ENCODE peak calls at places on chromosome 16, in seven cellular contexts. E, C, G, K, D, Q and P are unnamed samples.

GRCh38 chr16:76932541-76933211 is 258.3 kb upstream of the MON1B start:
- DNase-seq in C (no peak), E (no peak), D (peak), K (no peak), G (no peak), Q (peak), P (no peak)

GRCh38 chr16:75070055-75070841 is 46.3 kb downstream of the LDHD start:
- DNase-seq in C (no peak), G (no peak), D (no peak), Q (no peak), E (no peak), K (no peak), P (no peak)

GRCh38 chr16:56451753-56452689 is 667 bp downstream of the OGFOD1 start:
- DNase-seq in C (no peak), Q (no peak), E (no peak), K (peak), D (no peak), G (peak), P (peak)

GRCh38 chr16:57038151-57038550 is 48.8 kb downstream of the NLRC5 start:
- DNase-seq in Q (no peak), G (no peak), D (no peak), K (no peak), C (no peak), E (no peak), P (no peak)

GRCh38 chr16:70662991-70663523 is 16.7 kb downstream of the IL34 start:
- DNase-seq in K (no peak), Q (no peak), G (no peak), E (no peak), C (no peak), D (no peak), P (no peak)

GRCh38 chr16:67538666-67539101 is 10.1 kb downstream of the RIPOR1 start:
- DNase-seq in Q (no peak), C (no peak), E (no peak), D (no peak), G (no peak), K (no peak), P (no peak)

GRCh38 chr16:50301626-50302471 is 35.5 kb downstream of the ADCY7 start:
- DNase-seq in K (no peak), G (no peak), D (no peak), C (no peak), Q (no peak), E (no peak), P (no peak)

GRCh38 chr16:58809213-58809612 is 75.1 kb upstream of the GOT2 start:
- DNase-seq in D (no peak), Q (no peak), E (no peak), K (no peak), C (no peak), G (no peak), P (no peak)

GRCh38 chr16:51523400-51523799 is 372.3 kb upstream of the SALL1 start:
- DNase-seq in G (no peak), D (peak), C (no peak), K (no peak), E (no peak), Q (no peak), P (no peak)

GRCh38 chr16:35102780-35103403 is 1643.5 kb downstream of the TP53TG3F start:
- DNase-seq in K (no peak), D (no peak), E (no peak), C (no peak), G (peak), Q (no peak), P (no peak)

GRCh38 chr16:3174618-3175148 is 13.3 kb upstream of the OR1F1 start:
- DNase-seq in D (no peak), G (no peak), E (no peak), C (no peak), K (no peak), Q (no peak), P (no peak)

GRCh38 chr16:67561501-67561823 is 864 bp upstream of the CTCF start:
- DNase-seq in Q (no peak), C (no peak), D (no peak), E (no peak), K (no peak), G (no peak), P (peak)

GRCh38 chr16:29852654-29853053 is 10.4 kb downstream of the CDIPT start:
- DNase-seq in G (no peak), D (no peak), E (no peak), K (peak), C (no peak), Q (peak), P (no peak)

GRCh38 chr16:57688487-57688986 is 6.1 kb upstream of the DRC7 start:
- DNase-seq in Q (no peak), D (no peak), C (no peak), G (no peak), K (no peak), E (no peak), P (no peak)

GRCh38 chr16:48235058-48235555 is 9.0 kb upstream of the LONP2 start:
- DNase-seq in E (no peak), D (no peak), G (no peak), K (no peak), Q (no peak), C (no peak), P (no peak)

GRCh38 chr16:57307365-57307764 is 22.9 kb upstream of the PLLP start:
- DNase-seq in K (no peak), E (no peak), D (no peak), Q (no peak), C (no peak), G (no peak), P (no peak)

GRCh38 chr16:81694494-81695285 is 84.4 kb upstream of the PLCG2 start:
- DNase-seq in D (no peak), E (no peak), K (no peak), G (no peak), C (no peak), Q (no peak), P (no peak)

GRCh38 chr16:74521691-74522090 is 85.2 kb downstream of the GLG1 start:
- DNase-seq in K (no peak), D (peak), C (no peak), G (no peak), E (no peak), Q (peak), P (no peak)

GRCh38 chr16:57643166-57643813 is 14.9 kb downstream of the ADGRG1 start:
- DNase-seq in K (peak), G (no peak), C (no peak), E (no peak), D (peak), Q (no peak), P (no peak)

GRCh38 chr16:56653218-56653617 is 1.5 kb downstream of the MT1B start:
- DNase-seq in C (no peak), D (no peak), G (no peak), E (no peak), K (no peak), Q (no peak), P (no peak)

GRCh38 chr16:54347961-54348360 is 61.4 kb upstream of the IRX3 start:
- DNase-seq in G (no peak), K (no peak), C (no peak), E (no peak), D (no peak), Q (no peak), P (no peak)

GRCh38 chr16:6356881-6357280 is 975.8 kb upstream of the RBFOX1 start:
- DNase-seq in K (no peak), E (no peak), D (no peak), C (no peak), G (no peak), Q (no peak), P (no peak)